ENCODE peak calls at places on chromosomes 2 and 18, in five cellular contexts. One of them, this sample, is unnamed.

GRCh38 chr2:203799905-203800304 is 67.7 kb upstream of the CTLA4 start:
- DNase-seq in AG10803: no peak
- DNase-seq in K562: no peak
- DNase-seq in foreskin fibroblast: no peak
- DNase-seq in CD8-positive, alpha-beta T cell: no peak
- DNase-seq in this sample: peak

GRCh38 chr2:221467610-221468009 is 104.5 kb downstream of the EPHA4 start:
- DNase-seq in AG10803: peak
- DNase-seq in K562: no peak
- DNase-seq in foreskin fibroblast: peak
- DNase-seq in CD8-positive, alpha-beta T cell: no peak
- DNase-seq in this sample: no peak

GRCh38 chr18:28823506-28824182 is 646.7 kb upstream of the CDH2 start:
- DNase-seq in AG10803: no peak
- DNase-seq in K562: no peak
- DNase-seq in foreskin fibroblast: peak
- DNase-seq in CD8-positive, alpha-beta T cell: no peak
- DNase-seq in this sample: no peak

GRCh38 chr18:40423291-40423690 is 1531.7 kb upstream of the PIK3C3 start:
- DNase-seq in AG10803: no peak
- DNase-seq in K562: no peak
- DNase-seq in foreskin fibroblast: no peak
- DNase-seq in CD8-positive, alpha-beta T cell: no peak
- DNase-seq in this sample: no peak

GRCh38 chr2:204027105-204027504 is 90.5 kb downstream of the ICOS start:
- DNase-seq in AG10803: no peak
- DNase-seq in K562: no peak
- DNase-seq in foreskin fibroblast: no peak
- DNase-seq in CD8-positive, alpha-beta T cell: no peak
- DNase-seq in this sample: no peak

GRCh38 chr2:146821836-146822316 is 1023.0 kb upstream of the ACVR2A start:
- DNase-seq in AG10803: peak
- DNase-seq in K562: no peak
- DNase-seq in foreskin fibroblast: peak
- DNase-seq in CD8-positive, alpha-beta T cell: no peak
- DNase-seq in this sample: no peak

GRCh38 chr18:68083131-68083530 is 566.6 kb upstream of the DSEL start:
- DNase-seq in AG10803: peak
- DNase-seq in K562: no peak
- DNase-seq in foreskin fibroblast: peak
- DNase-seq in CD8-positive, alpha-beta T cell: no peak
- DNase-seq in this sample: no peak

GRCh38 chr2:73981081-73981968 is 3.4 kb upstream of the TET3 start:
- DNase-seq in AG10803: no peak
- DNase-seq in K562: peak
- DNase-seq in foreskin fibroblast: peak
- DNase-seq in CD8-positive, alpha-beta T cell: no peak
- DNase-seq in this sample: no peak

GRCh38 chr2:167818521-167818920 is 428.9 kb downstream of the STK39 start:
- DNase-seq in AG10803: no peak
- DNase-seq in K562: no peak
- DNase-seq in foreskin fibroblast: no peak
- DNase-seq in CD8-positive, alpha-beta T cell: no peak
- DNase-seq in this sample: no peak

GRCh38 chr2:210366675-210367080 is 51.7 kb upstream of the MYL1 start:
- DNase-seq in AG10803: no peak
- DNase-seq in K562: no peak
- DNase-seq in foreskin fibroblast: no peak
- DNase-seq in CD8-positive, alpha-beta T cell: no peak
- DNase-seq in this sample: no peak

GRCh38 chr2:98294711-98295110 is 51.5 kb upstream of the CNGA3 start:
- DNase-seq in AG10803: no peak
- DNase-seq in K562: no peak
- DNase-seq in foreskin fibroblast: no peak
- DNase-seq in CD8-positive, alpha-beta T cell: no peak
- DNase-seq in this sample: no peak

GRCh38 chr2:145702305-145702704 is 1182.4 kb upstream of the ZEB2 start:
- DNase-seq in AG10803: no peak
- DNase-seq in K562: no peak
- DNase-seq in foreskin fibroblast: no peak
- DNase-seq in CD8-positive, alpha-beta T cell: no peak
- DNase-seq in this sample: no peak

GRCh38 chr18:10519999-10520935 is 5.6 kb upstream of the NAPG start:
- DNase-seq in AG10803: peak
- DNase-seq in K562: peak
- DNase-seq in foreskin fibroblast: peak
- DNase-seq in CD8-positive, alpha-beta T cell: peak
- DNase-seq in this sample: peak

GRCh38 chr2:172462393-172463381 is 35.3 kb downstream of the ITGA6 start:
- DNase-seq in AG10803: no peak
- DNase-seq in K562: no peak
- DNase-seq in foreskin fibroblast: no peak
- DNase-seq in CD8-positive, alpha-beta T cell: no peak
- DNase-seq in this sample: no peak

GRCh38 chr2:202847693-202848524 is 23.7 kb downstream of the ICA1L start:
- DNase-seq in AG10803: no peak
- DNase-seq in K562: no peak
- DNase-seq in foreskin fibroblast: no peak
- DNase-seq in CD8-positive, alpha-beta T cell: no peak
- DNase-seq in this sample: no peak

GRCh38 chr2:74577448-74577847 is 22.9 kb downstream of the DOK1 start:
- DNase-seq in AG10803: peak
- DNase-seq in K562: no peak
- DNase-seq in foreskin fibroblast: peak
- DNase-seq in CD8-positive, alpha-beta T cell: no peak
- DNase-seq in this sample: no peak

GRCh38 chr2:66845307-66845706 is 410.4 kb downstream of the MEIS1 start:
- DNase-seq in AG10803: peak
- DNase-seq in K562: no peak
- DNase-seq in foreskin fibroblast: no peak
- DNase-seq in CD8-positive, alpha-beta T cell: no peak
- DNase-seq in this sample: no peak

GRCh38 chr2:134080759-134081158 is 173.1 kb upstream of the MGAT5 start:
- DNase-seq in AG10803: no peak
- DNase-seq in K562: no peak
- DNase-seq in foreskin fibroblast: no peak
- DNase-seq in CD8-positive, alpha-beta T cell: no peak
- DNase-seq in this sample: no peak

GRCh38 chr18:7011142-7011541 is 106.5 kb downstream of the LAMA1 start:
- DNase-seq in AG10803: no peak
- DNase-seq in K562: no peak
- DNase-seq in foreskin fibroblast: no peak
- DNase-seq in CD8-positive, alpha-beta T cell: no peak
- DNase-seq in this sample: no peak

GRCh38 chr18:36828157-36828629 is 609 bp downstream of the TPGS2 start:
- DNase-seq in AG10803: peak
- DNase-seq in K562: no peak
- DNase-seq in foreskin fibroblast: peak
- DNase-seq in CD8-positive, alpha-beta T cell: peak
- DNase-seq in this sample: no peak

GRCh38 chr2:143514413-143514812 is 385.2 kb downstream of the ARHGAP15 start:
- DNase-seq in AG10803: peak
- DNase-seq in K562: no peak
- DNase-seq in foreskin fibroblast: peak
- DNase-seq in CD8-positive, alpha-beta T cell: no peak
- DNase-seq in this sample: no peak

GRCh38 chr2:69171070-69171811 is 158.3 kb downstream of the ANTXR1 start:
- DNase-seq in AG10803: peak
- DNase-seq in K562: no peak
- DNase-seq in foreskin fibroblast: peak
- DNase-seq in CD8-positive, alpha-beta T cell: no peak
- DNase-seq in this sample: no peak

GRCh38 chr2:12340164-12340563 is 376.6 kb upstream of the TRIB2 start:
- DNase-seq in AG10803: peak
- DNase-seq in K562: no peak
- DNase-seq in foreskin fibroblast: peak
- DNase-seq in CD8-positive, alpha-beta T cell: no peak
- DNase-seq in this sample: no peak

GRCh38 chr2:135563793-135564192 is 32.5 kb downstream of the R3HDM1 start:
- DNase-seq in AG10803: no peak
- DNase-seq in K562: no peak
- DNase-seq in foreskin fibroblast: peak
- DNase-seq in CD8-positive, alpha-beta T cell: no peak
- DNase-seq in this sample: no peak

GRCh38 chr18:50218432-50219197 is 23.7 kb upstream of the MYO5B start:
- DNase-seq in AG10803: peak
- DNase-seq in K562: no peak
- DNase-seq in foreskin fibroblast: peak
- DNase-seq in CD8-positive, alpha-beta T cell: peak
- DNase-seq in this sample: peak
- TF ChIP-seq CTCF in AG10803: peak
- TF ChIP-seq CTCF in K562: peak
- TF ChIP-seq CTCF in foreskin fibroblast: peak
- TF ChIP-seq CTCF in CD8-positive, alpha-beta T cell: no peak
- TF ChIP-seq CTCF in this sample: peak

GRCh38 chr2:60581461-60582282 is 28.2 kb upstream of the BCL11A start:
- DNase-seq in AG10803: peak
- DNase-seq in K562: peak
- DNase-seq in foreskin fibroblast: peak
- DNase-seq in CD8-positive, alpha-beta T cell: peak
- DNase-seq in this sample: no peak
- H3K4me3 ChIP-seq in AG10803: peak
- H3K4me3 ChIP-seq in K562: peak
- H3K4me3 ChIP-seq in foreskin fibroblast: peak
- H3K4me3 ChIP-seq in CD8-positive, alpha-beta T cell: no peak
- H3K4me3 ChIP-seq in this sample: peak

GRCh38 chr2:85854897-85855296 is 33.9 kb downstream of the ST3GAL5 start:
- DNase-seq in AG10803: no peak
- DNase-seq in K562: no peak
- DNase-seq in foreskin fibroblast: no peak
- DNase-seq in CD8-positive, alpha-beta T cell: no peak
- DNase-seq in this sample: no peak

GRCh38 chr2:85852078-85852790 is 36.6 kb downstream of the ST3GAL5 start:
- DNase-seq in AG10803: no peak
- DNase-seq in K562: no peak
- DNase-seq in foreskin fibroblast: no peak
- DNase-seq in CD8-positive, alpha-beta T cell: no peak
- DNase-seq in this sample: no peak

GRCh38 chr2:85854166-85854509 is 34.7 kb downstream of the ST3GAL5 start:
- DNase-seq in AG10803: no peak
- DNase-seq in K562: no peak
- DNase-seq in foreskin fibroblast: no peak
- DNase-seq in CD8-positive, alpha-beta T cell: no peak
- DNase-seq in this sample: no peak

GRCh38 chr2:85852979-85853498 is 35.8 kb downstream of the ST3GAL5 start:
- DNase-seq in AG10803: peak
- DNase-seq in K562: no peak
- DNase-seq in foreskin fibroblast: peak
- DNase-seq in CD8-positive, alpha-beta T cell: peak
- DNase-seq in this sample: peak

DNA sequence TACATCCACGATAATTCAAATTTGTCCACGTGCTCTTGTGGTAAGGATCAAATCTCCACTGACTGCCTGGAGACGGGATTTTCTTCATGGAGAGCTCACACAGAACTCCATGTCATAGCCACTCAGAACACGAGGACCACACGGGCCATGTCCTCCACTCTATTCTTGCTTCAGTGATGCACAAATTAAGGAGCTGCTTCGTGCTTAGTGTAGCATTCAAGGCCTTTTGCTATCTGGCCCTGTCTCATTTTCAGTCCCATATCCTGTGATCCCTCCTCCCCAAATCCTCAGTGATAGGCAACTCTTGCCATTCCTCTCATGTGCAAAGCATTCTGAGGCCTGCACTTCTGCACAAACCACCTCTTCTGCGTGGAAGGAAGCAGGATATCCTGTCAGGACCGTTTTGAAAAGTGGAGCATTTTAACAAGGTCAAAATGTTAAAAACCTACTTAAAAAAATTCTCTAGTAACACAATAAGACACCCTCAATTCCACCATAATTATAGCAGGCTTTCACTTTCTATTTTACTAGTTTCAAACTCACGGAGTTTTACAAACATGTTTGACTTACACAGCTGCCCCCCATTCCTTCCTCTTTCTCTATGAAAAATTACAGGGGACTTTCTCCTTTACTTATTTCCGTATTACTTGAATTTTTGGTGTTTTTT is 35.2 kb downstream of the ST3GAL5 start:
- DNase-seq in AG10803: no peak
- DNase-seq in K562: no peak
- DNase-seq in foreskin fibroblast: no peak
- DNase-seq in CD8-positive, alpha-beta T cell: no peak
- DNase-seq in this sample: peak
- TF ChIP-seq CTCF in AG10803: no peak
- TF ChIP-seq CTCF in K562: no peak
- TF ChIP-seq CTCF in foreskin fibroblast: no peak
- TF ChIP-seq CTCF in CD8-positive, alpha-beta T cell: no peak
- TF ChIP-seq CTCF in this sample: no peak

DNA sequence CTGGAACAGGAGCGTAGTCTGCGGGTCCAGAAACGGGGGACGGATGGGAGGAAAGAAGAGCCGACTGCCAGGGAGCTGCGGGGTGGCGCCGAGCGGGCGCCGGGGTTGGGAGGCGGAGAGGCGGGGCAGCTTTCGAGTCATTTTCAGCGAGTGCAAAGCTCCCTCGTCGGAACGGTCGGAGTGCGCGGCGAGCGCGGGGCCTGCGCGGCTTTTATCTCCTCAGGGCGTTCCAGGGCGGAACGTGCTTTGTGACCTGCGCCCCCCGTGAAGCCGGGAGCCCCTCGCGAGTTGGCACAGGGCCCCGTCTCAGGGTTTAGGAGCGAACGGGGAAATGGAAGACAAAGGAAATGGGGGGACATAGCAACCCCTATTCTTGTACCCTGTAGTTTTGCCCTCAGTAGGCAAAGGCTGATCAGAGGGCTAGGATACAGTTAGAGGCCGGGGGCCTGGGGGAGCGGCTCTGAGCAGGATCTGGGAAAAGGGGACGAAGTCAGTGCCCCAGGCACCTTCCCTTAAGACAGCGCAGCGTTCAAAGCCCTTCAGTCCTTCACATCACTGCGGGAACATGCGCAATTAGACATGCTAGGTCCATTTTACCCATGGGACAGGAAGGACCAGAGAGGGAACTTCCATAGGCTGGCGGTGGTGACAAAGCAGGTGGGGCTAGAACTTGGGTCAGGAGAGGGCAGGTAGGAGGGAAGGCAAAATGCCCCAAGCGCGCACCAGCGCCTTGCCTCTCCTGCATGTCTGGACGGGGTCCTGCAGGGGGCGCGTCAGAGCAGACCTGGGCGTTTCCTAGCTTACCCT is 60.1 kb upstream of the IL1RL1 start:
- DNase-seq in AG10803: no peak
- DNase-seq in K562: peak
- DNase-seq in foreskin fibroblast: peak
- DNase-seq in CD8-positive, alpha-beta T cell: peak
- DNase-seq in this sample: no peak
- H3K4me3 ChIP-seq in AG10803: peak
- H3K4me3 ChIP-seq in K562: no peak
- H3K4me3 ChIP-seq in foreskin fibroblast: peak
- H3K4me3 ChIP-seq in CD8-positive, alpha-beta T cell: peak
- H3K4me3 ChIP-seq in this sample: no peak

DNA sequence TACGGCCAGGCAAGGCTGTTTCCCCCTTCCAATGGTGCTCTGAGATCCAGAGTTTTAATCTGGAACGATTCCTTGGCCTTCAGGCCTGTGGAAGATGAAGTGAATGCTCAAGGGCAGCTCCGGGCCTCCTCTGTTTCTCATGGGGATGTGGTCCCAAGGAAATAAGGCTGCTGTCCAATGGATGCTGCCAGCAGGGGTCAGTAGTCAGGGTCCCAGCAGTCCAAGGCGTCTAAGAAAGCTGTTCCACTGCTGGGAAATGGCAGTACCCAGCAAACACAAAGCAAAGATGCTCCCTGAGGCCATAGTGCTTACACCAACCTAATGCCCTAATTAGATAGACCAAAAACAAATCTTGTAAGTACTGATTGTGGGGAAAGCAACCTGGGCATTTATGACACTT is 12.5 kb downstream of the NMS start:
- DNase-seq in AG10803: no peak
- DNase-seq in K562: peak
- DNase-seq in foreskin fibroblast: no peak
- DNase-seq in CD8-positive, alpha-beta T cell: no peak
- DNase-seq in this sample: no peak
- TF ChIP-seq CTCF in AG10803: no peak
- TF ChIP-seq CTCF in K562: peak
- TF ChIP-seq CTCF in foreskin fibroblast: peak
- TF ChIP-seq CTCF in CD8-positive, alpha-beta T cell: no peak
- TF ChIP-seq CTCF in this sample: peak